ENCODE peak calls at places on chromosomes 7 and 10, in eight cellular contexts. Y is GM10248, K is WTC11, Q is colonic mucosa, X is neural crest cell, L is cardiac muscle cell, O is IMR-90, A is sigmoid colon. J is an unnamed sample.
A peak's percentile ranks its signal among the peaks of the same experiment; 100 is the strongest.

GRCh38 chr10:84902549-84902948 is 574.2 kb downstream of the CCSER2 start:
- DNase-seq in Y (no peak), K (no peak), Q (no peak), X (no peak), L (peak; percentile 23), O (no peak), A (no peak), J (no peak)

GRCh38 chr7:35723011-35723410 is 28.1 kb upstream of the HERPUD2 start:
- DNase-seq in Y (no peak), K (no peak), Q (no peak), X (no peak), L (no peak), O (peak; percentile 54), A (no peak), J (peak; percentile 47)

GRCh38 chr7:69911337-69911736 is 313.1 kb downstream of the AUTS2 start:
- DNase-seq in Y (no peak), K (no peak), Q (no peak), X (no peak), L (no peak), O (no peak), A (no peak), J (no peak)

GRCh38 chr7:157601530-157601929 is 264.7 kb downstream of the DNAJB6 start:
- DNase-seq in Y (no peak), K (peak; percentile 3), Q (no peak), X (no peak), L (no peak), O (no peak), A (peak; percentile 44), J (no peak)

GRCh38 chr7:47452715-47453092 is 129.2 kb downstream of the TNS3 start:
- DNase-seq in Y (no peak), K (no peak), Q (no peak), X (no peak), L (no peak), O (no peak), A (no peak), J (no peak)

GRCh38 chr7:42107484-42107883 is 129.5 kb downstream of the GLI3 start:
- DNase-seq in Y (no peak), K (peak; percentile 37), Q (no peak), X (no peak), L (peak; percentile 59), O (no peak), A (no peak), J (peak; percentile 51)

GRCh38 chr7:137771679-137772078 is 75.1 kb downstream of the DGKI start:
- DNase-seq in Y (no peak), K (no peak), Q (no peak), X (no peak), L (no peak), O (peak; percentile 87), A (no peak), J (peak; percentile 5)

GRCh38 chr7:140375808-140376730 is 22.3 kb downstream of the SLC37A3 start:
- DNase-seq in Y (no peak), K (no peak), Q (no peak), X (no peak), L (no peak), O (no peak), A (no peak), J (no peak)

GRCh38 chr10:111972109-111972508 is 211.5 kb downstream of the GPAM start:
- DNase-seq in Y (no peak), K (no peak), Q (no peak), X (no peak), L (no peak), O (no peak), A (no peak), J (peak; percentile 81)

GRCh38 chr10:11757820-11758463 is 15.8 kb downstream of the ECHDC3 start:
- DNase-seq in Y (peak; percentile 89), K (peak; percentile 91), Q (peak; percentile 93), X (peak; percentile 91), L (peak; percentile 89), O (peak; percentile 81), A (peak; percentile 91), J (peak; percentile 85)

GRCh38 chr10:14588084-14588937 is 186.4 kb downstream of the FAM107B start:
- DNase-seq in Y (peak; percentile 66), K (no peak), Q (no peak), X (no peak), L (no peak), O (peak; percentile 100), A (no peak), J (peak; percentile 52)

GRCh38 chr10:74947781-74948401 is 121.5 kb downstream of the KAT6B start:
- DNase-seq in Y (no peak), K (no peak), Q (no peak), X (no peak), L (no peak), O (no peak), A (no peak), J (no peak)

GRCh38 chr10:71912431-71912830 is 51.8 kb upstream of the CHST3 start:
- DNase-seq in Y (no peak), K (no peak), Q (no peak), X (no peak), L (no peak), O (peak; percentile 12), A (no peak), J (no peak)
- TF ChIP-seq CTCF in Y (no peak), K (no peak), Q (no peak), X (no peak), L (peak; percentile 14), O (peak; percentile 21), A (no peak), J (no peak)

GRCh38 chr10:113473011-113473410 is 79.8 kb upstream of the HABP2 start:
- DNase-seq in Y (no peak), K (no peak), Q (no peak), X (no peak), L (no peak), O (no peak), A (no peak), J (no peak)
- TF ChIP-seq CTCF in Y (no peak), K (no peak), Q (no peak), X (no peak), L (no peak), O (no peak), A (no peak), J (no peak)

GRCh38 chr7:39750253-39750994 is 127.1 kb downstream of the RALA start:
- DNase-seq in Y (no peak), K (no peak), Q (no peak), X (no peak), L (no peak), O (peak; percentile 26), A (no peak), J (no peak)
- TF ChIP-seq CTCF in Y (no peak), K (no peak), Q (no peak), X (no peak), L (no peak), O (no peak), A (no peak), J (no peak)

GRCh38 chr10:104485632-104486031 is 132.0 kb downstream of the CFAP58 start:
- DNase-seq in Y (no peak), K (no peak), Q (no peak), X (no peak), L (no peak), O (no peak), A (no peak), J (no peak)
- TF ChIP-seq CTCF in Y (no peak), K (no peak), Q (no peak), X (peak; percentile 42), L (no peak), O (no peak), A (no peak), J (peak; percentile 16)

GRCh38 chr7:104096683-104097082 is 107.2 kb upstream of the RELN start:
- DNase-seq in Y (no peak), K (peak; percentile 25), Q (no peak), X (peak; percentile 2), L (peak; percentile 42), O (peak; percentile 18), A (no peak), J (peak; percentile 43)
- TF ChIP-seq CTCF in Y (no peak), K (no peak), Q (no peak), X (peak; percentile 25), L (peak; percentile 11), O (peak; percentile 33), A (no peak), J (no peak)

GRCh38 chr10:97713828-97714400 is 384 bp downstream of the MARVELD1 start:
- DNase-seq in Y (peak; percentile 80), K (peak; percentile 67), Q (peak; percentile 67), X (peak; percentile 57), L (peak; percentile 75), O (peak; percentile 74), A (peak; percentile 88), J (peak; percentile 59)
- TF ChIP-seq CTCF in Y (peak; percentile 28), K (no peak), Q (no peak), X (peak; percentile 42), L (peak; percentile 36), O (peak; percentile 23), A (no peak), J (no peak)

J was measured in MCF 10A.